ENCODE peak calls at places on chromosomes 6 and 20, in six cellular contexts. R, Q, W, B, X and J are unnamed samples.

GRCh38 chr20:17943343-17943742 is 25.3 kb downstream of the SNX5 start:
- DNase-seq in R (no peak), Q (no peak), W (no peak), B (no peak), X (peak; percentile 73), J (no peak)

GRCh38 chr6:143579703-143580102 is 68.2 kb upstream of the FUCA2 start:
- DNase-seq in R (no peak), Q (no peak), W (no peak), B (no peak), X (no peak), J (no peak)

GRCh38 chr6:101851911-101852310 is 458.4 kb downstream of the GRIK2 start:
- DNase-seq in R (no peak), Q (no peak), W (no peak), B (no peak), X (no peak), J (no peak)

GRCh38 chr6:44076366-44077200 is 50.7 kb downstream of the MRPL14 start:
- DNase-seq in R (peak; percentile 33), Q (no peak), W (peak; percentile 61), B (no peak), X (peak; percentile 64), J (no peak)

GRCh38 chr6:143821359-143821758 is 21.8 kb upstream of the LTV1 start:
- DNase-seq in R (no peak), Q (no peak), W (no peak), B (no peak), X (no peak), J (no peak)

GRCh38 chr6:151425561-151425960 is 26.4 kb downstream of the RMND1 start:
- DNase-seq in R (no peak), Q (no peak), W (no peak), B (no peak), X (no peak), J (no peak)

GRCh38 chr6:21438237-21438985 is 155.1 kb upstream of the SOX4 start:
- DNase-seq in R (no peak), Q (no peak), W (no peak), B (no peak), X (peak; percentile 16), J (no peak)

GRCh38 chr6:41618598-41618997 is 19.7 kb upstream of the MDFI start:
- DNase-seq in R (no peak), Q (no peak), W (no peak), B (no peak), X (no peak), J (no peak)

GRCh38 chr6:120844084-120844483 is 490.2 kb downstream of the TBC1D32 start:
- DNase-seq in R (no peak), Q (no peak), W (no peak), B (no peak), X (no peak), J (no peak)

GRCh38 chr6:119446623-119447008 is 97.1 kb upstream of the MAN1A1 start:
- DNase-seq in R (peak; percentile 68), Q (no peak), W (peak; percentile 60), B (no peak), X (no peak), J (no peak)

GRCh38 chr20:59661141-59661540 is 56.8 kb downstream of the PHACTR3 start:
- DNase-seq in R (no peak), Q (no peak), W (no peak), B (no peak), X (no peak), J (no peak)

GRCh38 chr20:59662856-59663512 is 58.6 kb downstream of the PHACTR3 start:
- DNase-seq in R (no peak), Q (no peak), W (no peak), B (no peak), X (no peak), J (no peak)

GRCh38 chr20:59663513-59663890 is 59.2 kb downstream of the PHACTR3 start:
- DNase-seq in R (no peak), Q (no peak), W (no peak), B (no peak), X (no peak), J (peak; percentile 46)

GRCh38 chr20:59662161-59662560 is 57.8 kb downstream of the PHACTR3 start:
- DNase-seq in R (no peak), Q (no peak), W (no peak), B (no peak), X (no peak), J (no peak)

GRCh38 chr20:59661621-59662020 is 57.3 kb downstream of the PHACTR3 start:
- DNase-seq in R (no peak), Q (no peak), W (no peak), B (no peak), X (no peak), J (no peak)
- H3K9me3 ChIP-seq in R (no peaks in the 10 kb centered on the region), Q (peaks cover 17% of the 10 kb centered on the region), W (peaks cover 5% of the 10 kb centered on the region), B (peaks cover 26% of the 10 kb centered on the region), X (peaks cover 8% of the 10 kb centered on the region), J (peaks cover 30% of the 10 kb centered on the region)

DNA sequence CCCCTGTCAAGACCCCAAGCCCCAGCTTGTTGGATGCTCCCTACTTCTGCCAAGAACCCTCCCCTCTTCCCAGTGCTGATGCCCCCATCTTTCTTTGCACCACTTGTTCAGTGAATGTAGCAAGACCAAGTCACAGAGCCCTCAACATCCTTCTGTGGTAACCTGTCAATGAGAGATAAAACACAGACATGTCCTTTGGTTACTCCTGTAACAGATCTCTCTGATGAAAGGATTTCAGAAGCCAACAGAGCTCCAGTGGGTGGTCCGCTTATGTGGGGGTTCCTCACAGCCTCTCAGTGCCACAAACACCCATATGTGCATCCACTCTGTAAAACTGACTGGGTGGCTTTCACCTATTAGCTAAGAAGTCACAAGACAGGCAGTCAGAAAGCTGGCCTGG is 93.2 kb upstream of the CST7 start:
- DNase-seq in R (no peak), Q (no peak), W (no peak), B (no peak), X (no peak), J (no peak)
- H3K9me3 ChIP-seq in R (no peaks in the 10 kb centered on the region), Q (no peaks in the 10 kb centered on the region), W (peaks cover 5% of the 10 kb centered on the region), B (peaks cover 19% of the 10 kb centered on the region), X (peaks cover 4% of the 10 kb centered on the region), J (peaks cover 8% of the 10 kb centered on the region)

DNA sequence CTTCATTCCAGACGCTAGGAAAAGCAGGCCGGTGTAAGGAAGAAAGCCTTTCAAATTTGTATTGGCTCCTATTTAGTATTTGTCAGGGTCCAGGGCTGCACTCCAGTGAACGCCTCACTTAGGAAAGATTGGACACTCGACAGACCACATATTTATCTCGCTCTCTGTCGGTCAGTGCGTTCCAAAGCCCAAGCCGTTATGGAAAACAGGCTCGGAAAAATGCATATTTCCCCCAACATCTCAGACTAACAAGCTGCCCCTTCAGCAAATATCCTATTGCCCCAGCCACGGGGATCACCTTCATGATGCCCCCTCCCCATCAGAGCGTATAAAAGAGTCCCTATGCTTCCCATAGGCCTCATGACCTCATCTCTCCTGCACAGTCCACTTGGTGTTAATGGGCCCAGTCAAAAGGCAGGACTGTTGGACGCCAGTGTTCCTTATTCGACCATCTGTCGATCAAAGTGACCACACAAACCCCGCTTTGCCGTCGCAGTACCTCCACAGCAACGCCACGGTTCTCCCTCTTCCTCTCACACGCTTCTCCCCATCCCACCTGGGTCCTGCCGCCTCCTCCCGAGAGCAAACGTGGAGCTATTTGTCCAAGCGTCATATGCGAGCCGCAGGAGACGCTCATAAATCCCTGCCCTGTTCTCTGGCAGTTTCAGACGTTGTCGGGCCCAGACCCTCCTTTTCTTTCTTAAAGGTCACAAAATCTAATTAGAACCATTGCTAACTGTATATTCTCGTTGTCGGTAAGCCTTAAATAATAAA is 63.3 kb downstream of the NPEPL1 start:
- DNase-seq in R (no peak), Q (no peak), W (no peak), B (peak; percentile 17), X (no peak), J (peak; percentile 42)
- H3K9me3 ChIP-seq in R (no peaks in the 10 kb centered on the region), Q (no peaks in the 10 kb centered on the region), W (no peaks in the 10 kb centered on the region), B (no peaks in the 10 kb centered on the region), X (no peaks in the 10 kb centered on the region), J (no peaks in the 10 kb centered on the region)

GRCh38 chr6:106805017-106805335 is 169.6 kb downstream of the CD24 start:
- DNase-seq in R (no peak), Q (no peak), W (no peak), B (no peak), X (no peak), J (no peak)

GRCh38 chr6:106811088-106811686 is 163.3 kb downstream of the CD24 start:
- DNase-seq in R (no peak), Q (no peak), W (no peak), B (no peak), X (no peak), J (no peak)

GRCh38 chr6:106807946-106808611 is 166.4 kb downstream of the CD24 start:
- DNase-seq in R (no peak), Q (no peak), W (no peak), B (no peak), X (peak; percentile 34), J (no peak)

GRCh38 chr6:106805771-106806170 is 168.8 kb downstream of the CD24 start:
- DNase-seq in R (no peak), Q (no peak), W (no peak), B (no peak), X (no peak), J (no peak)

GRCh38 chr6:106808758-106809157 is 165.8 kb downstream of the CD24 start:
- DNase-seq in R (no peak), Q (no peak), W (no peak), B (no peak), X (no peak), J (no peak)
- H3K9me3 ChIP-seq in R (peaks cover 2% of the 10 kb centered on the region), Q (peaks cover 34% of the 10 kb centered on the region), W (peaks cover 34% of the 10 kb centered on the region), B (peaks cover 31% of the 10 kb centered on the region), X (peaks cover 48% of the 10 kb centered on the region), J (peaks cover 54% of the 10 kb centered on the region)

DNA sequence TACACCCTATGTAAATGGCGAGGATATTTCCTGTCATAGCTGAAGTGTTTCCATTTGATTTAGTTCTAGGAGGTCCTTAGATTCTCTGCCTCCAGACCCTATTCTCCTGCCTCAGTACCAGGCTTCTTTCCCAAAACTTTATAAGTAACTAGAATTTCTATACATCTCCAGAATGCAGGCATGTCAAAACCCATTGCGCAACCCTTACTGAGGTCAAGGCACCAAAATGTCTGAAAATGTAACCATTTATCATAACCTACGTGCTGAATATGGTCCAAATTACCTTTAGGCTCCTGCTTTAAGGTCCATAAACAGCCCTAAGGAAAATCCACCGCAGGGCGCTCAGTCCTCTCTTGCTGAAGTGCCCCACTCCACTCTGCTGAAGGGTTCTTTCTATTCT is 37.5 kb upstream of the MC3R start:
- DNase-seq in R (no peak), Q (no peak), W (no peak), B (no peak), X (no peak), J (no peak)
- H3K9me3 ChIP-seq in R (no peaks in the 10 kb centered on the region), Q (no peaks in the 10 kb centered on the region), W (no peaks in the 10 kb centered on the region), B (peaks cover 81% of the 10 kb centered on the region), X (no peaks in the 10 kb centered on the region), J (no peaks in the 10 kb centered on the region)

DNA sequence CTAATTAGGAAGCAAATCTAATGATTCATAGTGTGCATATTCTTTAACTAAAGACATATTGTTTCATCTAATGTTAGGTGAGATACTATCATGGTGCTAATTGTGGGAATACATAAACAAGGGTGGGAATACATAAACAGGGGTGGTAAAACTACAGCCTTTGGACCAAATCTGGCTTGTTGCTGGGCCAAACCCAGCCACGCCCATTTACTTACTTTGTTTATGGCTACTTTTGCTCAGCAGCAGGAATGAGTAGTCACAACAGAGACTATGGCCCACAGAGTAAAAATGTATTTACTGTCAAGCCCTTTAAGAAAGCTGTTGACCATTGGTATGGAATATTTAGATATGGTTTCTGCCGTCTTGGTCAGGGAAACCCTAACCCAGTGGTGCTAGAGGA is 31.7 kb downstream of the FAM135A start:
- DNase-seq in R (peak; percentile 38), Q (no peak), W (no peak), B (no peak), X (no peak), J (no peak)
- H3K9me3 ChIP-seq in R (no peaks in the 10 kb centered on the region), Q (peaks cover 7% of the 10 kb centered on the region), W (no peaks in the 10 kb centered on the region), B (no peaks in the 10 kb centered on the region), X (no peaks in the 10 kb centered on the region), J (no peaks in the 10 kb centered on the region)

GRCh38 chr6:169937389-169938261 is 186.2 kb downstream of the ERMARD start:
- DNase-seq in R (no peak), Q (no peak), W (no peak), B (no peak), X (no peak), J (peak; percentile 66)
- H3K9me3 ChIP-seq in R (no peaks in the 10 kb centered on the region), Q (no peaks in the 10 kb centered on the region), W (no peaks in the 10 kb centered on the region), B (no peaks in the 10 kb centered on the region), X (no peaks in the 10 kb centered on the region), J (no peaks in the 10 kb centered on the region)